ENCODE peak calls at places on chromosomes 13 and 19, in six cellular contexts. One of them, this sample, is unnamed.
A peak's percentile ranks its signal among the peaks of the same experiment; 100 is the strongest.

GRCh38 chr13:99269627-99270252 is 11.6 kb upstream of the GPR18 start:
- DNase-seq in IMR-90: peak; percentile 78
- DNase-seq in breast epithelium: no peak
- DNase-seq in uterus: no peak
- DNase-seq in A549: peak; percentile 45
- DNase-seq in ovary: no peak
- DNase-seq in this sample: no peak

GRCh38 chr19:13100031-13100588 is 2.5 kb downstream of the LYL1 start:
- DNase-seq in breast epithelium: no peak
- DNase-seq in ovary: no peak
- DNase-seq in IMR-90: no peak
- DNase-seq in uterus: peak; percentile 26
- DNase-seq in A549: peak; percentile 19
- DNase-seq in this sample: no peak

GRCh38 chr13:40315416-40316064 is 350.9 kb downstream of the FOXO1 start:
- DNase-seq in uterus: peak; percentile 51
- DNase-seq in A549: no peak
- DNase-seq in breast epithelium: no peak
- DNase-seq in IMR-90: no peak
- DNase-seq in ovary: peak; percentile 26
- DNase-seq in this sample: no peak

GRCh38 chr19:5943623-5944022 is 29.6 kb downstream of the CAPS start:
- DNase-seq in IMR-90: peak; percentile 82
- DNase-seq in breast epithelium: no peak
- DNase-seq in ovary: no peak
- DNase-seq in A549: no peak
- DNase-seq in uterus: no peak
- DNase-seq in this sample: no peak

GRCh38 chr13:21089827-21090226 is 28.4 kb upstream of the LATS2 start:
- DNase-seq in breast epithelium: no peak
- DNase-seq in ovary: no peak
- DNase-seq in uterus: no peak
- DNase-seq in A549: no peak
- DNase-seq in IMR-90: no peak
- DNase-seq in this sample: no peak

GRCh38 chr13:77016888-77017623 is 9.9 kb downstream of the FBXL3 start:
- DNase-seq in breast epithelium: no peak
- DNase-seq in A549: no peak
- DNase-seq in ovary: no peak
- DNase-seq in uterus: no peak
- DNase-seq in IMR-90: no peak
- DNase-seq in this sample: no peak

GRCh38 chr13:20658451-20658850 is 45.0 kb upstream of the IL17D start:
- DNase-seq in uterus: no peak
- DNase-seq in A549: no peak
- DNase-seq in breast epithelium: no peak
- DNase-seq in IMR-90: no peak
- DNase-seq in ovary: no peak
- DNase-seq in this sample: no peak

GRCh38 chr19:18919895-18920204 is 335 bp downstream of the DDX49 start:
- DNase-seq in breast epithelium: no peak
- DNase-seq in ovary: no peak
- DNase-seq in A549: no peak
- DNase-seq in uterus: no peak
- DNase-seq in IMR-90: no peak
- DNase-seq in this sample: no peak

GRCh38 chr13:27975579-27976361 is 6.7 kb upstream of the CDX2 start:
- DNase-seq in uterus: no peak
- DNase-seq in A549: no peak
- DNase-seq in IMR-90: no peak
- DNase-seq in ovary: no peak
- DNase-seq in breast epithelium: no peak
- DNase-seq in this sample: no peak

GRCh38 chr19:46958542-46958941 is 61.1 kb upstream of the NPAS1 start:
- DNase-seq in breast epithelium: no peak
- DNase-seq in IMR-90: peak; percentile 52
- DNase-seq in ovary: no peak
- DNase-seq in A549: no peak
- DNase-seq in uterus: no peak
- DNase-seq in this sample: no peak

GRCh38 chr13:42760949-42761348 is 20.4 kb upstream of the FAM216B start:
- DNase-seq in ovary: no peak
- DNase-seq in uterus: no peak
- DNase-seq in breast epithelium: no peak
- DNase-seq in A549: no peak
- DNase-seq in IMR-90: peak; percentile 70
- DNase-seq in this sample: no peak

GRCh38 chr13:41502676-41503075 is 45.3 kb downstream of the RGCC start:
- DNase-seq in uterus: no peak
- DNase-seq in breast epithelium: no peak
- DNase-seq in A549: no peak
- DNase-seq in IMR-90: no peak
- DNase-seq in ovary: no peak
- DNase-seq in this sample: no peak

GRCh38 chr13:98267080-98267912 is 90.2 kb upstream of the RNF113B start:
- DNase-seq in IMR-90: peak; percentile 79
- DNase-seq in A549: no peak
- DNase-seq in breast epithelium: no peak
- DNase-seq in uterus: no peak
- DNase-seq in ovary: no peak
- DNase-seq in this sample: no peak

GRCh38 chr19:54883228-54883627 is 9.2 kb downstream of the FCAR start:
- DNase-seq in IMR-90: no peak
- DNase-seq in A549: no peak
- DNase-seq in breast epithelium: no peak
- DNase-seq in uterus: no peak
- DNase-seq in ovary: no peak
- DNase-seq in this sample: no peak

GRCh38 chr19:38742906-38743305 is 1.4 kb downstream of the CAPN12 start:
- DNase-seq in breast epithelium: no peak
- DNase-seq in A549: no peak
- DNase-seq in ovary: no peak
- DNase-seq in IMR-90: no peak
- DNase-seq in uterus: no peak
- DNase-seq in this sample: no peak

GRCh38 chr19:19538077-19538764 is at the start of gene CILP2:
- DNase-seq in ovary: peak; percentile 84
- DNase-seq in uterus: no peak
- DNase-seq in A549: no peak
- DNase-seq in IMR-90: no peak
- DNase-seq in breast epithelium: no peak
- DNase-seq in this sample: peak; percentile 68

GRCh38 chr19:38691938-38692457 is 44.5 kb downstream of the ACTN4 start:
- DNase-seq in breast epithelium: no peak
- DNase-seq in IMR-90: peak; percentile 92
- DNase-seq in ovary: no peak
- DNase-seq in uterus: peak; percentile 95
- DNase-seq in A549: peak; percentile 75
- DNase-seq in this sample: peak; percentile 94

GRCh38 chr13:50893211-50893852 is 16.3 kb upstream of the RNASEH2B start:
- DNase-seq in ovary: no peak
- DNase-seq in uterus: no peak
- DNase-seq in A549: no peak
- DNase-seq in IMR-90: peak; percentile 19
- DNase-seq in breast epithelium: no peak
- DNase-seq in this sample: no peak

GRCh38 chr19:56076413-56076998 is 44.6 kb downstream of the ZNF787 start:
- DNase-seq in A549: peak; percentile 70
- DNase-seq in IMR-90: peak; percentile 50
- DNase-seq in ovary: peak; percentile 61
- DNase-seq in breast epithelium: no peak
- DNase-seq in uterus: no peak
- DNase-seq in this sample: no peak

GRCh38 chr13:114071991-114072390 is 60.4 kb downstream of the RASA3 start:
- DNase-seq in ovary: no peak
- DNase-seq in IMR-90: no peak
- DNase-seq in uterus: peak; percentile 13
- DNase-seq in breast epithelium: peak; percentile 33
- DNase-seq in A549: no peak
- DNase-seq in this sample: peak; percentile 50

GRCh38 chr19:4988770-4989251 is 19.9 kb downstream of the KDM4B start:
- DNase-seq in uterus: peak; percentile 85
- DNase-seq in IMR-90: peak; percentile 88
- DNase-seq in breast epithelium: no peak
- DNase-seq in ovary: no peak
- DNase-seq in A549: no peak
- DNase-seq in this sample: peak; percentile 90

GRCh38 chr19:3060852-3061182 is 1.5 kb downstream of the TLE5 start:
- DNase-seq in A549: no peak
- DNase-seq in breast epithelium: no peak
- DNase-seq in IMR-90: no peak
- DNase-seq in ovary: no peak
- DNase-seq in uterus: no peak
- DNase-seq in this sample: no peak

GRCh38 chr13:75308222-75308621 is 173.7 kb downstream of the TBC1D4 start:
- DNase-seq in ovary: no peak
- DNase-seq in uterus: no peak
- DNase-seq in A549: no peak
- DNase-seq in breast epithelium: no peak
- DNase-seq in IMR-90: peak; percentile 21
- DNase-seq in this sample: no peak

GRCh38 chr19:6198896-6199239 is 63.4 kb downstream of the ACSBG2 start:
- DNase-seq in breast epithelium: no peak
- DNase-seq in ovary: no peak
- DNase-seq in IMR-90: no peak
- DNase-seq in uterus: no peak
- DNase-seq in A549: no peak
- DNase-seq in this sample: no peak

GRCh38 chr19:29680937-29681336 is 15.7 kb downstream of the PLEKHF1 start:
- DNase-seq in IMR-90: no peak
- DNase-seq in ovary: no peak
- DNase-seq in breast epithelium: no peak
- DNase-seq in uterus: no peak
- DNase-seq in A549: no peak
- DNase-seq in this sample: no peak

GRCh38 chr19:29681422-29682235 is 16.4 kb downstream of the PLEKHF1 start:
- DNase-seq in uterus: no peak
- DNase-seq in breast epithelium: no peak
- DNase-seq in ovary: no peak
- DNase-seq in A549: no peak
- DNase-seq in IMR-90: no peak
- DNase-seq in this sample: no peak

GRCh38 chr19:29680447-29680846 is 15.2 kb downstream of the PLEKHF1 start:
- DNase-seq in IMR-90: no peak
- DNase-seq in A549: no peak
- DNase-seq in ovary: no peak
- DNase-seq in breast epithelium: no peak
- DNase-seq in uterus: no peak
- DNase-seq in this sample: no peak

GRCh38 chr19:29683009-29683408 is 17.7 kb downstream of the PLEKHF1 start:
- DNase-seq in breast epithelium: no peak
- DNase-seq in IMR-90: no peak
- DNase-seq in ovary: no peak
- DNase-seq in uterus: no peak
- DNase-seq in A549: no peak
- DNase-seq in this sample: no peak

DNA sequence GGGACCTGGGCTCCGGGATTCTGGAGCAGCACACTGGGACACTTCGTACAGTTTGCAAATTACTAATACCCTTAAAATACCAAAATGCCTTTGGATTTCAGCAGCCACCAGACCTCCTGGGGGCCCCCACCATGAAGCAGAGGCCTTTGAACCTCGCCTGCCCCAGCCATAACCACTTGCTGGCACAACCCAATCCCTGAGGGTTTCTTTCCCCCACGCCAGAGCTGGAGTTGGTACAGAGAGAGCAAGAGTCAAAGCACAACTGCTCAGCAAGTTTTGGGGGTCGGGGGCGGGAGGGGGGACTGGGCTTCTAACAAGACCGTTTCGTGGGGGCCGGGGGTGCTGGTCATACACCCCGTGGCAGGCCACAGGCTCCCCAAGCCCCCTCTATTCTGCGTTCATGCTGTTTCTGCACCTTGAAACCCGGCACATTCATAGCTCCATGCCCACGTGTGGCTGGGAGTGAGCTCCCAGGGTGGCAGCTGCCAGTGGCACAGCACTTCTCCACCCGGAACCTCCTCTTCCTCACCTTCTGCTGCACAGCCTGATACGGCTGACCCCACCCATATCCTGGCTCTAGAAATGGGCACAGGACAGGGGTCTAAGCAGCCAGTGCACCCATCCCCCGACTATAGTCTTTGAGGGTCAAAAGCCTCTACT is 17.1 kb downstream of the PLEKHF1 start:
- DNase-seq in breast epithelium: no peak
- DNase-seq in A549: no peak
- DNase-seq in IMR-90: no peak
- DNase-seq in uterus: no peak
- DNase-seq in ovary: no peak
- DNase-seq in this sample: no peak
- H3K4me3 ChIP-seq in breast epithelium: no peak overlapping the region
- H3K4me3 ChIP-seq in A549: no peak overlapping the region
- H3K4me3 ChIP-seq in IMR-90: no peak overlapping the region
- H3K4me3 ChIP-seq in uterus: no peak overlapping the region
- H3K4me3 ChIP-seq in ovary: no peak overlapping the region
- H3K4me3 ChIP-seq in this sample: no peak overlapping the region

DNA sequence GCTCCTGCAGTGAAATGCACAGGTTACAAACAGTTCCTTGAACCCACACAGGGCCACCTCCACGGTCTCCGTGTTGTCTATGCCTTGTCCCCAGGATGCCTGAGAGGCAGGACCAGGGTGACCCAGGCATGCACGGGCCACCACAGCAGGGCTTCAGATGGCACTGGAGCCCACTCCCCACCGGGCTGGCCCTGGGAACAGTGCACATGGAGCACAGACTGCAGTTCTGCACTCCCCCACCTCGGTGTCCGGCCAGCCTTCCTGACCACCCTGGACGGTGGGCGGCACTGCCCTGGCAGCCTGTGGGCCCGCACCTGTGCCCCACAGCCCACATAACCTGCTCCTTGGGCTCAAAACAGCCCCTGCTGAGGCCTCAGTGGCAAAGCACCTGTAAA is 14.3 kb upstream of the SLC35E1 start:
- DNase-seq in A549: no peak
- DNase-seq in ovary: no peak
- DNase-seq in IMR-90: no peak
- DNase-seq in breast epithelium: no peak
- DNase-seq in uterus: no peak
- DNase-seq in this sample: no peak
- TF ChIP-seq POLR2A in A549: no peak
- TF ChIP-seq POLR2A in ovary: no peak
- TF ChIP-seq POLR2A in IMR-90: no peak
- TF ChIP-seq POLR2A in breast epithelium: no peak
- TF ChIP-seq POLR2A in uterus: no peak
- TF ChIP-seq POLR2A in this sample: no peak

GRCh38 chr19:32296694-32297093 is 48.7 kb upstream of the ZNF507 start:
- DNase-seq in uterus: no peak
- DNase-seq in breast epithelium: no peak
- DNase-seq in A549: peak; percentile 28
- DNase-seq in IMR-90: no peak
- DNase-seq in ovary: no peak
- DNase-seq in this sample: no peak
- H3K9me3 ChIP-seq in uterus: no peaks in the 10 kb centered on the region
- H3K9me3 ChIP-seq in breast epithelium: peaks cover 23% of the 10 kb centered on the region
- H3K9me3 ChIP-seq in A549: peaks cover 30% of the 10 kb centered on the region
- H3K9me3 ChIP-seq in IMR-90: no peaks in the 10 kb centered on the region
- H3K9me3 ChIP-seq in ovary: no peaks in the 10 kb centered on the region
- H3K9me3 ChIP-seq in this sample: no peaks in the 10 kb centered on the region

DNA sequence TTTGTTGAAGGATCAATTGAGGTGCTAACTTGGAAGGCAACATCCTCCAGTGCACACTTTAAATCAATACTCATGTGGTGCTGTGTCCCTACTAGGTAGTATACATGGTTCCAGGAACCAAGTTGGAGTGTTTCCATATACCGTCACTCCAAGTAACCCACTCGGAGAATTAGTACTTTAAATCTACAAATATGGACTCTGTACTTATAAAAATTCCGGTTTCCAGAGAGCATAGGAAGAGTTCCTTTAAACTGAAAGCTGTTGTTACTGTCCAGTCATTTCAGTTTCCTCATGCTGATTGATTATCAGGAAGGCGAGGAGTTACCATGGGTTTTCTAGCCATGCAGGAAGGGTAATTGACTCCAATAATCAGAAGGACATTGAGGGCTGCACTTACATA is 7.2 kb downstream of the CPB2 start:
- DNase-seq in uterus: no peak
- DNase-seq in IMR-90: no peak
- DNase-seq in ovary: no peak
- DNase-seq in A549: no peak
- DNase-seq in breast epithelium: no peak
- DNase-seq in this sample: no peak
- H3K4me3 ChIP-seq in uterus: no peak overlapping the region
- H3K4me3 ChIP-seq in IMR-90: no peak overlapping the region
- H3K4me3 ChIP-seq in ovary: no peak overlapping the region
- H3K4me3 ChIP-seq in A549: no peak overlapping the region
- H3K4me3 ChIP-seq in breast epithelium: no peak overlapping the region
- H3K4me3 ChIP-seq in this sample: no peak overlapping the region

This sample was measured in sigmoid colon.